ENCODE peak calls at places on chromosomes 16 and 17, in nine cellular contexts. K is OCI-LY7; S is BJ; U is stimulated activated CD4-positive, alpha-beta T cell treated with anti-CD3 and anti-CD28 coated beads, Interleukin-1b, Interleukin-23, amount 100 ng/mL, for 1 hour; G is left cardiac atrium; C is fibroblast of mammary gland; Z is NCI-H1417 treated with DMSO at 0.1 percent for 48 hours; T is type B pancreatic cell; B is RPMI8226. V is an unnamed sample.

GRCh38 chr17:45429338-45430005 is 3.2 kb downstream of the ARHGAP27 start:
- DNase-seq in K (no peak), S (no peak), U (no peak), G (no peak), C (no peak), Z (no peak), T (no peak), B (no peak), V (peak)

GRCh38 chr17:7313890-7314718 is 1.1 kb downstream of the GPS2 start:
- DNase-seq in K (peak), S (no peak), U (no peak), G (no peak), C (peak), Z (no peak), T (no peak), B (peak), V (no peak)

GRCh38 chr17:53722407-53722806 is 100.3 kb upstream of the KIF2B start:
- DNase-seq in K (no peak), S (peak), U (no peak), G (no peak), C (peak), Z (no peak), T (no peak), B (no peak), V (no peak)

GRCh38 chr16:82584553-82585152 is 42.1 kb upstream of the CDH13 start:
- DNase-seq in K (no peak), S (no peak), U (no peak), G (peak), C (no peak), Z (no peak), T (no peak), B (no peak), V (no peak)

GRCh38 chr17:62840871-62841270 is 32.8 kb upstream of the MARCHF10 start:
- DNase-seq in K (no peak), S (no peak), U (no peak), G (no peak), C (no peak), Z (no peak), T (no peak), B (no peak), V (no peak)

GRCh38 chr17:48184721-48185120 is 77.2 kb downstream of the SNX11 start:
- DNase-seq in K (no peak), S (no peak), U (no peak), G (no peak), C (no peak), Z (no peak), T (no peak), B (no peak), V (no peak)

GRCh38 chr17:44350733-44351226 is 5.7 kb downstream of the GRN start:
- DNase-seq in K (peak), S (no peak), U (peak), G (peak), C (peak), Z (no peak), T (no peak), B (peak), V (peak)

GRCh38 chr17:1561420-1562177 is 993 bp downstream of the PITPNA start:
- DNase-seq in K (peak), S (no peak), U (no peak), G (peak), C (no peak), Z (no peak), T (no peak), B (peak), V (peak)

GRCh38 chr16:560701-561412 is 663 bp downstream of the PRR35 start:
- DNase-seq in K (no peak), S (no peak), U (no peak), G (no peak), C (no peak), Z (no peak), T (no peak), B (no peak), V (no peak)

GRCh38 chr17:296382-296781 is 56.2 kb downstream of the RPH3AL start:
- DNase-seq in K (no peak), S (no peak), U (no peak), G (no peak), C (no peak), Z (no peak), T (no peak), B (no peak), V (no peak)

GRCh38 chr17:38691154-38691553 is 13.9 kb upstream of the MLLT6 start:
- DNase-seq in K (no peak), S (no peak), U (no peak), G (no peak), C (no peak), Z (no peak), T (no peak), B (no peak), V (no peak)

GRCh38 chr16:26526633-26527032 is 540.1 kb upstream of the C16orf82 start:
- DNase-seq in K (no peak), S (no peak), U (no peak), G (no peak), C (no peak), Z (no peak), T (no peak), B (no peak), V (no peak)

GRCh38 chr16:78184554-78185183 is 85.2 kb downstream of the WWOX start:
- DNase-seq in K (no peak), S (peak), U (no peak), G (no peak), C (peak), Z (no peak), T (no peak), B (no peak), V (no peak)

GRCh38 chr16:15502041-15502725 is 67.8 kb downstream of the BMERB1 start:
- DNase-seq in K (no peak), S (peak), U (no peak), G (peak), C (peak), Z (no peak), T (no peak), B (no peak), V (no peak)

GRCh38 chr16:81729451-81729850 is 49.6 kb upstream of the PLCG2 start:
- DNase-seq in K (peak), S (no peak), U (no peak), G (no peak), C (no peak), Z (no peak), T (no peak), B (no peak), V (no peak)

GRCh38 chr16:79436885-79437284 is 163.7 kb downstream of the MAF start:
- DNase-seq in K (no peak), S (no peak), U (no peak), G (no peak), C (no peak), Z (no peak), T (no peak), B (no peak), V (no peak)

GRCh38 chr17:39209317-39210092 is 9.4 kb downstream of the RPL19 start:
- DNase-seq in K (peak), S (no peak), U (no peak), G (peak), C (peak), Z (no peak), T (no peak), B (peak), V (no peak)

GRCh38 chr17:33580215-33580614 is 287.1 kb upstream of the ASIC2 start:
- DNase-seq in K (peak), S (no peak), U (no peak), G (no peak), C (no peak), Z (no peak), T (no peak), B (no peak), V (no peak)